ENCODE peak calls at places on chromosome 19, in five cellular contexts. M, P, Y, C and L are unnamed samples.

GRCh38 chr19:47132522-47132852 is 1.9 kb downstream of the SAE1 start:
- DNase-seq in M (no peak), P (no peak), Y (no peak), C (no peak), L (no peak)

GRCh38 chr19:3441089-3441985 is 39.0 kb downstream of the SMIM24 start:
- DNase-seq in M (no peak), P (no peak), Y (no peak), C (no peak), L (no peak)

GRCh38 chr19:14127929-14128509 is 8.4 kb downstream of the ASF1B start:
- DNase-seq in M (no peak), P (no peak), Y (no peak), C (peak), L (no peak)

GRCh38 chr19:10007366-10007765 is 2.9 kb downstream of the COL5A3 start:
- DNase-seq in M (peak), P (no peak), Y (peak), C (peak), L (no peak)

GRCh38 chr19:39968789-39969188 is 2.2 kb upstream of the PSMC4 start:
- DNase-seq in M (no peak), P (no peak), Y (no peak), C (no peak), L (no peak)

GRCh38 chr19:2167896-2168618 is 4.3 kb downstream of the DOT1L start:
- DNase-seq in M (peak), P (peak), Y (peak), C (peak), L (no peak)

GRCh38 chr19:34671972-34672371 is 5.0 kb downstream of the SCGB2B2 start:
- DNase-seq in M (no peak), P (no peak), Y (no peak), C (no peak), L (no peak)

GRCh38 chr19:51807111-51807701 is 12.2 kb downstream of the FPR3 start:
- DNase-seq in M (no peak), P (no peak), Y (no peak), C (peak), L (no peak)

GRCh38 chr19:35107541-35107939 is 8.1 kb upstream of the FXYD3 start:
- DNase-seq in M (no peak), P (peak), Y (peak), C (no peak), L (peak)

GRCh38 chr19:4149518-4150288 is 3.7 kb upstream of the CREB3L3 start:
- DNase-seq in M (no peak), P (peak), Y (no peak), C (no peak), L (no peak)

GRCh38 chr19:11736696-11737095 is 2.0 kb downstream of the ZNF823 start:
- DNase-seq in M (peak), P (no peak), Y (no peak), C (peak), L (no peak)

GRCh38 chr19:18223860-18224524 is 2.2 kb downstream of the PDE4C start:
- DNase-seq in M (peak), P (peak), Y (no peak), C (peak), L (no peak)

GRCh38 chr19:39308531-39309304 is 11.9 kb downstream of the LRFN1 start:
- DNase-seq in M (no peak), P (peak), Y (no peak), C (no peak), L (no peak)

GRCh38 chr19:5696196-5697021 is 6.3 kb downstream of the RPL36 start:
- DNase-seq in M (no peak), P (no peak), Y (no peak), C (no peak), L (no peak)

GRCh38 chr19:41967056-41967783 is 8.1 kb upstream of the RABAC1 start:
- DNase-seq in M (no peak), P (no peak), Y (no peak), C (no peak), L (no peak)

GRCh38 chr19:50658438-50659317 is 9.4 kb downstream of the C19orf81 start:
- DNase-seq in M (peak), P (peak), Y (peak), C (peak), L (peak)

GRCh38 chr19:56152644-56153043 is 11.6 kb downstream of the ZNF444 start:
- DNase-seq in M (no peak), P (no peak), Y (no peak), C (no peak), L (no peak)

GRCh38 chr19:53581871-53582279 is 43.9 kb downstream of the ZNF331 start:
- DNase-seq in M (no peak), P (no peak), Y (no peak), C (no peak), L (no peak)

GRCh38 chr19:34173145-34173956 is 1.0 kb downstream of the LSM14A start:
- DNase-seq in M (peak), P (peak), Y (peak), C (peak), L (peak)

GRCh38 chr19:13847900-13848677 is 28.8 kb upstream of the NANOS3 start:
- DNase-seq in M (no peak), P (no peak), Y (no peak), C (no peak), L (no peak)

GRCh38 chr19:11208526-11209471 is 11.5 kb upstream of the KANK2 start:
- DNase-seq in M (no peak), P (no peak), Y (no peak), C (no peak), L (no peak)

GRCh38 chr19:17390665-17391370 is 3.2 kb downstream of the CCDC194 start:
- DNase-seq in M (peak), P (peak), Y (peak), C (peak), L (peak)

GRCh38 chr19:52946322-52947310 is 16.1 kb downstream of the ZNF816 start:
- DNase-seq in M (peak), P (no peak), Y (no peak), C (peak), L (peak)

GRCh38 chr19:8731428-8732169 is 10.2 kb downstream of the OR2Z1 start:
- DNase-seq in M (no peak), P (no peak), Y (no peak), C (no peak), L (no peak)

GRCh38 chr19:2083174-2083854 is 12.8 kb downstream of the MOB3A start:
- DNase-seq in M (peak), P (no peak), Y (no peak), C (no peak), L (no peak)

GRCh38 chr19:49890349-49891311 is 6.1 kb downstream of the IL4I1 start:
- DNase-seq in M (no peak), P (no peak), Y (no peak), C (no peak), L (no peak)

GRCh38 chr19:3357731-3358391 is 8.5 kb upstream of the NFIC start:
- DNase-seq in M (peak), P (no peak), Y (no peak), C (no peak), L (no peak)

GRCh38 chr19:58513694-58514563 is 2.1 kb upstream of the SLC27A5 start:
- DNase-seq in M (peak), P (peak), Y (peak), C (peak), L (peak)

GRCh38 chr19:40717325-40717879 is 490 bp downstream of the ITPKC start:
- DNase-seq in M (peak), P (peak), Y (peak), C (no peak), L (peak)

GRCh38 chr19:18173572-18174294 is at the start of gene IFI30:
- DNase-seq in M (peak), P (peak), Y (peak), C (peak), L (peak)

GRCh38 chr19:21256722-21257121 is 72.5 kb downstream of the ZNF708 start:
- DNase-seq in M (no peak), P (peak), Y (no peak), C (no peak), L (no peak)

GRCh38 chr19:45711851-45712698 is 18.6 kb downstream of the FBXO46 start:
- DNase-seq in M (no peak), P (no peak), Y (no peak), C (peak), L (no peak)
- TF ChIP-seq CTCF in M (no peak), P (no peak), Y (no peak), C (no peak), L (no peak)

GRCh38 chr19:55086730-55087541 is 11.3 kb downstream of the EPS8L1 start:
- DNase-seq in M (peak), P (no peak), Y (peak), C (peak), L (peak)
- TF ChIP-seq POLR2A in M (no peak), P (no peak), Y (no peak), C (peak), L (no peak)

GRCh38 chr19:16125738-16126495 is 14.2 kb downstream of the RAB8A start:
- DNase-seq in M (no peak), P (no peak), Y (no peak), C (no peak), L (no peak)
- TF ChIP-seq CTCF in M (no peak), P (no peak), Y (no peak), C (no peak), L (no peak)

GRCh38 chr19:803686-804418 is 6.6 kb downstream of the PTBP1 start:
- DNase-seq in M (no peak), P (no peak), Y (no peak), C (no peak), L (no peak)
- TF ChIP-seq POLR2A in M (no peak), P (no peak), Y (no peak), C (no peak), L (no peak)